ENCODE peak calls at places on chromosomes 4 and X, in nine cellular contexts. I is heart left ventricle; W is adrenal gland; N is uterus; Y is psoas muscle; C is sigmoid colon; E is CD8-positive, alpha-beta T cell; K is pancreas; T is GM23338. M is an unnamed sample. For H3K36me3, the result is how much of the 10 kb centered on the place peaks cover.

GRCh38 chrX:19824603-19825002 is 62.8 kb downstream of the SH3KBP1 start:
- DNase-seq in I (no peak), W (no peak), N (no peak), Y (no peak), C (no peak), E (peak), K (no peak), T (no peak), M (no peak)

GRCh38 chr4:24988776-24989175 is 42.0 kb downstream of the LGI2 start:
- DNase-seq in I (no peak), W (no peak), N (no peak), Y (no peak), C (no peak), E (no peak), K (no peak), T (peak), M (peak)

GRCh38 chr4:26815199-26815598 is 45.4 kb upstream of the STIM2 start:
- DNase-seq in I (no peak), W (no peak), N (no peak), Y (no peak), C (no peak), E (no peak), K (no peak), T (no peak), M (no peak)

GRCh38 chrX:257681-258289 is 23.4 kb upstream of the PLCXD1 start:
- DNase-seq in I (no peak), W (no peak), N (no peak), Y (no peak), C (peak), E (no peak), K (no peak), T (no peak), M (no peak)

GRCh38 chr4:46146993-46147392 is 23.1 kb upstream of the GABRG1 start:
- DNase-seq in I (no peak), W (no peak), N (no peak), Y (no peak), C (no peak), E (no peak), K (no peak), T (peak), M (peak)

GRCh38 chr4:153222790-153223417 is 18.7 kb downstream of the TRIM2 start:
- DNase-seq in I (peak), W (peak), N (peak), Y (peak), C (peak), E (no peak), K (peak), T (peak), M (no peak)

GRCh38 chrX:13153796-13154195 is 109.4 kb upstream of the FAM9C start:
- DNase-seq in I (no peak), W (no peak), N (no peak), Y (peak), C (no peak), E (no peak), K (no peak), T (no peak), M (no peak)

GRCh38 chrX:790031-790430 is 159.4 kb downstream of the SHOX start:
- DNase-seq in I (no peak), W (no peak), N (no peak), Y (no peak), C (no peak), E (no peak), K (no peak), T (peak), M (no peak)

GRCh38 chr4:829761-830655 is 4.1 kb upstream of the CPLX1 start:
- DNase-seq in I (no peak), W (no peak), N (no peak), Y (peak), C (peak), E (no peak), K (peak), T (no peak), M (no peak)

GRCh38 chrX:72269671-72270251 is 7.3 kb downstream of the RPS4X start:
- DNase-seq in I (no peak), W (no peak), N (no peak), Y (no peak), C (no peak), E (peak), K (no peak), T (no peak), M (peak)

GRCh38 chr4:101018836-101019235 is 328.5 kb downstream of the PPP3CA start:
- DNase-seq in I (no peak), W (no peak), N (no peak), Y (no peak), C (no peak), E (no peak), K (no peak), T (no peak), M (no peak)

GRCh38 chr4:147786031-147786430 is 54.1 kb downstream of the ARHGAP10 start:
- DNase-seq in I (no peak), W (no peak), N (no peak), Y (no peak), C (no peak), E (no peak), K (no peak), T (no peak), M (no peak)

GRCh38 chr4:20050768-20051167 is 200.9 kb upstream of the SLIT2 start:
- DNase-seq in I (no peak), W (no peak), N (no peak), Y (no peak), C (no peak), E (no peak), K (no peak), T (no peak), M (no peak)

GRCh38 chr4:91092398-91092955 is 965.3 kb downstream of the CCSER1 start:
- DNase-seq in I (no peak), W (no peak), N (no peak), Y (no peak), C (no peak), E (no peak), K (no peak), T (no peak), M (peak)

GRCh38 chrX:118116308-118117068 is at the start of gene KLHL13:
- DNase-seq in I (peak), W (peak), N (peak), Y (peak), C (peak), E (peak), K (peak), T (peak), M (no peak)

GRCh38 chr4:26349496-26349895 is 28.7 kb downstream of the RBPJ start:
- DNase-seq in I (no peak), W (no peak), N (no peak), Y (no peak), C (no peak), E (no peak), K (no peak), T (no peak), M (no peak)

GRCh38 chrX:42519666-42520231 is 258.2 kb downstream of the PPP1R2C start:
- DNase-seq in I (no peak), W (no peak), N (no peak), Y (no peak), C (no peak), E (no peak), K (no peak), T (no peak), M (peak)

GRCh38 chr4:165131247-165131832 is 18.7 kb upstream of the TMEM192 start:
- DNase-seq in I (no peak), W (peak), N (peak), Y (no peak), C (peak), E (peak), K (peak), T (peak), M (peak)

GRCh38 chr4:141467225-141467624 is 169.2 kb upstream of the IL15 start:
- DNase-seq in I (no peak), W (no peak), N (no peak), Y (no peak), C (no peak), E (no peak), K (no peak), T (no peak), M (no peak)

GRCh38 chr4:185792384-185793146 is 19.4 kb downstream of the SORBS2 start:
- DNase-seq in I (no peak), W (no peak), N (no peak), Y (no peak), C (no peak), E (no peak), K (no peak), T (no peak), M (peak)

GRCh38 chr4:48375651-48376291 is 34.4 kb downstream of the SLAIN2 start:
- DNase-seq in I (no peak), W (no peak), N (no peak), Y (no peak), C (no peak), E (no peak), K (no peak), T (no peak), M (peak)

GRCh38 chr4:107896158-107896645 is 35.1 kb upstream of the CYP2U1 start:
- DNase-seq in I (no peak), W (no peak), N (no peak), Y (no peak), C (no peak), E (no peak), K (no peak), T (no peak), M (peak)

GRCh38 chrX:101394372-101394771 is 3.6 kb downstream of the RPL36A start:
- DNase-seq in I (no peak), W (no peak), N (no peak), Y (no peak), C (no peak), E (no peak), K (no peak), T (no peak), M (no peak)

GRCh38 chr4:139901516-139902327 is 236.1 kb downstream of the MGST2 start:
- DNase-seq in I (no peak), W (no peak), N (no peak), Y (no peak), C (no peak), E (no peak), K (no peak), T (no peak), M (peak)

GRCh38 chrX:132737743-132738142 is 220.7 kb downstream of the HS6ST2 start:
- DNase-seq in I (peak), W (no peak), N (no peak), Y (no peak), C (no peak), E (peak), K (no peak), T (no peak), M (peak)

GRCh38 chr4:123997116-123997515 is 600.5 kb downstream of the SPRY1 start:
- DNase-seq in I (no peak), W (no peak), N (no peak), Y (no peak), C (no peak), E (no peak), K (peak), T (peak), M (no peak)

GRCh38 chr4:153448003-153448731 is 18.0 kb upstream of the TMEM131L start:
- DNase-seq in I (no peak), W (no peak), N (no peak), Y (no peak), C (no peak), E (no peak), K (no peak), T (no peak), M (peak)

GRCh38 chr4:159069922-159070321 is 33.0 kb upstream of the RAPGEF2 start:
- DNase-seq in I (no peak), W (no peak), N (no peak), Y (no peak), C (no peak), E (no peak), K (no peak), T (no peak), M (no peak)

GRCh38 chr4:189143255-189143654 is 797.4 kb upstream of the FRG1 start:
- DNase-seq in I (no peak), W (no peak), N (no peak), Y (no peak), C (no peak), E (no peak), K (no peak), T (no peak), M (peak)

GRCh38 chrX:41739871-41740270 is 15.9 kb downstream of the GPR82 start:
- DNase-seq in I (no peak), W (no peak), N (no peak), Y (no peak), C (no peak), E (no peak), K (no peak), T (peak), M (no peak)

GRCh38 chrX:38768079-38768478 is 33.2 kb upstream of the MID1IP1 start:
- DNase-seq in I (no peak), W (no peak), N (no peak), Y (no peak), C (no peak), E (peak), K (no peak), T (no peak), M (peak)

GRCh38 chr4:169342906-169343560 is 72.3 kb upstream of the SH3RF1 start:
- DNase-seq in I (no peak), W (no peak), N (no peak), Y (no peak), C (no peak), E (no peak), K (no peak), T (no peak), M (peak)

GRCh38 chr4:139556071-139556734 is at the start of gene SETD7:
- DNase-seq in I (peak), W (peak), N (peak), Y (peak), C (peak), E (peak), K (peak), T (peak), M (peak)

GRCh38 chr4:20395160-20395773 is 143.6 kb downstream of the SLIT2 start:
- DNase-seq in I (no peak), W (peak), N (no peak), Y (no peak), C (no peak), E (peak), K (no peak), T (peak), M (peak)

DNA sequence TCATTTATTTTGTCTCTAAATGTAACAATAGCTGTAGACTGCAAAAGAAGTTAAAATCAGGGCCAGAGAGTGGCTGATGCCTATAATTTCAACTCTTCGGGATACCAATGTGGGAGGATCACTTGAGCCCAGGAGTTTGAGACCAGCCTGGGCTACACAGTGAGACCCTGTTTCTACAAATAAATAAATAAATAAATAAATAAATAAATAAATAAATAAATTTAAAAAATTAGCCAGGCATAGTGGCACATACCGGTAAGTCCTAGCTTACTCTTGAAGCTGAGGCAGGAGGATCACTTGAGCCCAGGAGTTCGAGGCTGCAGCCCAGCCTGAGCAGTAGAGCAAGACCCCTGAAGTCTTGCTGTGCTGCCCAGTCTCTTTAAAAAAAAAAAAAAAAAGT is 79.1 kb downstream of the WWC2 start:
- DNase-seq in I (no peak), W (no peak), N (no peak), Y (no peak), C (no peak), E (no peak), K (no peak), T (no peak), M (no peak)
- TF ChIP-seq CTCF in I (no peak), W (no peak), N (no peak), Y (no peak), C (no peak), E (no peak), K (no peak), T (no peak), M (no peak)

GRCh38 chr4:55158957-55159356 is 33.6 kb upstream of the KDR start:
- DNase-seq in I (no peak), W (no peak), N (no peak), Y (no peak), C (no peak), E (no peak), K (no peak), T (no peak), M (no peak)

GRCh38 chr4:55154290-55154880 is 29.0 kb upstream of the KDR start:
- DNase-seq in I (no peak), W (no peak), N (no peak), Y (no peak), C (no peak), E (no peak), K (no peak), T (no peak), M (no peak)

GRCh38 chr4:55154933-55155332 is 29.5 kb upstream of the KDR start:
- DNase-seq in I (no peak), W (no peak), N (no peak), Y (no peak), C (no peak), E (no peak), K (no peak), T (no peak), M (no peak)

GRCh38 chr4:55159851-55160250 is 34.5 kb upstream of the KDR start:
- DNase-seq in I (no peak), W (no peak), N (no peak), Y (no peak), C (no peak), E (no peak), K (no peak), T (no peak), M (no peak)

DNA sequence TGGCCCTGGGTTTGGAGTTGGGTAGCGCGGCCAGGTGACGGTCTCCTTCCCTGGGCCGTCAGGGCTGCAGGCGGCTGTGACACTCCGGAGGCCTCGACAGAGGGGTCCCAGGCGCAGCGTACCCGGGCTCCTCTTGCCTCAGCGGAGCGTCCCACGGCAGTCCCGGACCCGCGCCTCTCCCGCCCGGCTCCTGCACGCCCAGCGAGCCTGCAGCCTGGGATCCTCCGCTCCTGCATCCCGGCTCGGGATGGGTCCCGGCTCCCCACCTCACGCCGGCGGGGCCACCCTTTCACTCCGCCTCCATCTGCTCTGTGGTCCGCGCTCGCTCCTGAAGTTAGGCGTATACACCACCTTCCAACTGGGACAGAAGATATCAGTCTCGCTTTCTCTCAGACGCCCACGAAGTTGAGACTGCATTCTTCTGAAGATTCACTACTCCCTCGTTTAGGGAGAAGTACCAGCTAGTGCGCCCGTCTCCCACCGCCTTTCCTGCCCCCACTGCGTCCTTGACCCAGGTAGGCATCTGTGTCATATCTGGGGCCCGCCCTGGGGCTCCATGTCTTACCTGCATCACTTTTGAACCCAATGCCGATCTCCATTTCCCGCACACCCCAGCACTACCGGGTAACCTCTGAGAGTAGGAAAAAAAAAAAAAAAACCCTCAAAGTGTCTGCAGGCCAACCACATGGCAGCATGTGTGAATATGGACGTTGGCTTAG is 32.3 kb upstream of the KDR start:
- DNase-seq in I (peak), W (no peak), N (no peak), Y (no peak), C (no peak), E (no peak), K (no peak), T (peak), M (no peak)
- H3K4me3 ChIP-seq in I (no peak), W (no peak), N (no peak), Y (peak), C (no peak), E (no peak), K (no peak), T (peak), M (no peak)

GRCh38 chr4:7773401-7774187 is 166.1 kb downstream of the AFAP1 start:
- DNase-seq in I (no peak), W (no peak), N (no peak), Y (no peak), C (peak), E (no peak), K (no peak), T (no peak), M (no peak)
- H3K36me3 ChIP-seq in I (under half), W (under half), N (under half), Y (under half), C (half or more), E (under half), K (under half), T (under half), M (under half)

GRCh38 chrX:81378550-81378949 is 176.6 kb downstream of the SH3BGRL start:
- DNase-seq in I (no peak), W (no peak), N (no peak), Y (no peak), C (no peak), E (no peak), K (no peak), T (no peak), M (no peak)

GRCh38 chrX:81377329-81377728 is 175.4 kb downstream of the SH3BGRL start:
- DNase-seq in I (no peak), W (no peak), N (no peak), Y (no peak), C (no peak), E (no peak), K (no peak), T (peak), M (peak)
- TF ChIP-seq CTCF in I (peak), W (peak), N (peak), Y (peak), C (no peak), E (peak), K (peak), T (peak), M (no peak)

DNA sequence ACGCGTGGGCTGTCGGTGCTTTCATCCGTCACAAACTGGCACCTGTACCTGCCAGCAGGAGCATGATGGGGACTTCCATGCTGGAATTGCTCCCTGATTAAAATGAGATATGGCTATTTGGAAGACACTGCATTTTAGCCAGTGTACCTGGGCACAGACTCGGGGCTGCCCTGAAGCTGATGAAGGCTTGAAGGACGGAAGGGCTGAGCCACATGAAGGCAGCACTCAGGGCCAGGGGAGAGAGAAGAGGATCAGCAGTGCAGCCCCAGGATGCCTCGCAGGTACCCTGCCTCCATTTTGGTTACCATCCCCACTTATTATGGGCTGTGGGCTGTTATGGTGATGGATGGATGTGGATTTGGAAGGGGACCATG is 79.0 kb downstream of the CRMP1 start:
- DNase-seq in I (no peak), W (no peak), N (no peak), Y (no peak), C (no peak), E (no peak), K (no peak), T (no peak), M (no peak)
- H3K4me3 ChIP-seq in I (no peak), W (no peak), N (no peak), Y (no peak), C (peak), E (no peak), K (no peak), T (no peak), M (no peak)

GRCh38 chrX:23202316-23202715 is 132.3 kb upstream of the PTCHD1 start:
- DNase-seq in I (no peak), W (no peak), N (no peak), Y (no peak), C (no peak), E (no peak), K (no peak), T (peak), M (no peak)
- H3K36me3 ChIP-seq in I (under half), W (under half), N (under half), Y (under half), C (under half), E (under half), K (under half), T (under half), M (under half)

GRCh38 chr4:137794779-137795178 is 262.5 kb upstream of the PCDH18 start:
- DNase-seq in I (no peak), W (no peak), N (no peak), Y (no peak), C (no peak), E (no peak), K (no peak), T (no peak), M (no peak)
- TF ChIP-seq CTCF in I (no peak), W (no peak), N (no peak), Y (no peak), C (no peak), E (no peak), K (no peak), T (no peak), M (no peak)